ENCODE peak calls at places on chromosomes 7 and 10, in five cellular contexts. G is gastrocnemius medialis, F is NCI-H2029, B is progenitor cell of endocrine pancreas, T is HTR-8/SVneo. A is an unnamed sample.

GRCh38 chr7:412313-412710 is 107.3 kb downstream of the PDGFA start:
- DNase-seq in G (no peak), F (no peak), B (no peak), T (no peak), A (no peak)

GRCh38 chr7:124720195-124720594 is 45.4 kb downstream of the GPR37 start:
- DNase-seq in G (no peak), F (peak; percentile 1), B (no peak), T (peak; percentile 27), A (peak; percentile 64)

GRCh38 chr7:22357311-22358175 is 589 bp upstream of the RAPGEF5 start:
- DNase-seq in G (no peak), F (peak; percentile 32), B (no peak), T (peak; percentile 10), A (peak; percentile 25)

GRCh38 chr10:84329986-84330651 is 1.7 kb downstream of the CCSER2 start:
- DNase-seq in G (no peak), F (no peak), B (no peak), T (no peak), A (no peak)

GRCh38 chr7:78149787-78150186 is 351.2 kb downstream of the PHTF2 start:
- DNase-seq in G (no peak), F (no peak), B (no peak), T (no peak), A (no peak)

GRCh38 chr7:46583606-46584005 is 662.5 kb upstream of the IGFBP3 start:
- DNase-seq in G (peak; percentile 36), F (no peak), B (no peak), T (no peak), A (peak; percentile 29)

GRCh38 chr10:76255241-76255640 is 823.8 kb downstream of the LRMDA start:
- DNase-seq in G (no peak), F (no peak), B (no peak), T (no peak), A (no peak)

GRCh38 chr10:61655335-61655851 is 7.3 kb upstream of the CABCOCO1 start:
- DNase-seq in G (no peak), F (no peak), B (no peak), T (no peak), A (no peak)

GRCh38 chr10:103748020-103748419 is 107.4 kb downstream of the SH3PXD2A start:
- DNase-seq in G (no peak), F (no peak), B (no peak), T (no peak), A (no peak)

GRCh38 chr10:78457804-78458483 is 424.3 kb downstream of the RPS24 start:
- DNase-seq in G (no peak), F (no peak), B (no peak), T (peak; percentile 31), A (peak; percentile 57)

GRCh38 chr7:107230334-107230733 is 61.5 kb downstream of the HBP1 start:
- DNase-seq in G (no peak), F (no peak), B (no peak), T (no peak), A (no peak)

GRCh38 chr10:7855205-7855604 is 36.9 kb downstream of the TAF3 start:
- DNase-seq in G (no peak), F (no peak), B (no peak), T (no peak), A (no peak)

GRCh38 chr10:96341219-96342182 is 17.3 kb downstream of the OPALIN start:
- DNase-seq in G (no peak), F (no peak), B (no peak), T (no peak), A (no peak)

GRCh38 chr10:92657024-92657423 is 32.7 kb upstream of the HHEX start:
- DNase-seq in G (no peak), F (no peak), B (no peak), T (no peak), A (no peak)

GRCh38 chr10:109835257-109835656 is 88.1 kb downstream of the XPNPEP1 start:
- DNase-seq in G (no peak), F (no peak), B (no peak), T (no peak), A (no peak)

GRCh38 chr7:130990178-130990832 is 256.3 kb upstream of the KLF14 start:
- DNase-seq in G (no peak), F (no peak), B (no peak), T (no peak), A (no peak)

GRCh38 chr7:96342036-96342435 is 20.1 kb upstream of the SLC25A13 start:
- DNase-seq in G (no peak), F (no peak), B (no peak), T (no peak), A (no peak)

GRCh38 chr7:102912742-102913141 is at the start of gene LRRC17:
- DNase-seq in G (no peak), F (peak; percentile 78), B (no peak), T (peak; percentile 32), A (no peak)

GRCh38 chr7:32204361-32205018 is 134.3 kb upstream of the PDE1C start:
- DNase-seq in G (no peak), F (peak; percentile 53), B (peak; percentile 54), T (peak; percentile 83), A (peak; percentile 79)

GRCh38 chr10:43056568-43057011 is 20.3 kb upstream of the RET start:
- DNase-seq in G (no peak), F (no peak), B (no peak), T (no peak), A (no peak)

GRCh38 chr7:159200421-159200820 is 55.8 kb upstream of the VIPR2 start:
- DNase-seq in G (no peak), F (no peak), B (no peak), T (no peak), A (no peak)

GRCh38 chr7:101784275-101785127 is 32.9 kb upstream of the CUX1 start:
- DNase-seq in G (no peak), F (no peak), B (no peak), T (no peak), A (no peak)

GRCh38 chr10:43299579-43299978 is 32.7 kb upstream of the RASGEF1A start:
- DNase-seq in G (no peak), F (no peak), B (no peak), T (no peak), A (no peak)

GRCh38 chr10:77620731-77621130 is 16.9 kb downstream of the KCNMA1 start:
- DNase-seq in G (no peak), F (no peak), B (no peak), T (no peak), A (no peak)

GRCh38 chr10:123995461-123996131 is 97.8 kb downstream of the CHST15 start:
- DNase-seq in G (peak; percentile 40), F (no peak), B (no peak), T (peak; percentile 53), A (peak; percentile 79)

GRCh38 chr10:70564113-70564725 is 38.3 kb downstream of the PRF1 start:
- DNase-seq in G (no peak), F (no peak), B (no peak), T (no peak), A (no peak)

GRCh38 chr7:74272305-74273038 is 16.7 kb upstream of the CLIP2 start:
- DNase-seq in G (peak; percentile 57), F (no peak), B (no peak), T (peak; percentile 62), A (peak; percentile 54)

GRCh38 chr10:128579280-128579679 is 453.1 kb upstream of the MKI67 start:
- DNase-seq in G (no peak), F (no peak), B (no peak), T (no peak), A (no peak)

GRCh38 chr7:2820508-2820934 is 23.6 kb downstream of the GNA12 start:
- DNase-seq in G (peak; percentile 84), F (no peak), B (no peak), T (peak; percentile 90), A (peak; percentile 72)

GRCh38 chr10:71966046-71967004 is 2.1 kb downstream of the CHST3 start:
- DNase-seq in G (no peak), F (no peak), B (no peak), T (peak; percentile 47), A (peak; percentile 28)